ENCODE peak calls at places on chromosomes 16 and 17, in ten cellular contexts. U, Q, R, H, C, G, N, A, P and X are unnamed samples.

GRCh38 chr17:74775409-74776043 is 619 bp downstream of the NAT9 start:
- DNase-seq in R (no peak), U (no peak), G (no peak), P (no peak), Q (no peak), A (no peak), C (no peak), H (no peak), N (no peak), X (no peak)

GRCh38 chr17:20063665-20064648 is 54.8 kb downstream of the SPECC1 start:
- DNase-seq in N (peak; percentile 27), P (peak; percentile 85), H (no peak), R (no peak), Q (peak; percentile 39), G (peak; percentile 39), C (peak; percentile 81), U (peak; percentile 54), A (no peak), X (peak; percentile 89)

GRCh38 chr17:1324201-1324750 is 44.8 kb downstream of the TRARG1 start:
- DNase-seq in C (no peak), R (no peak), Q (no peak), H (no peak), P (no peak), N (no peak), U (no peak), A (no peak), G (no peak), X (no peak)

GRCh38 chr17:75338335-75338734 is 49.1 kb upstream of the SLC25A19 start:
- DNase-seq in N (no peak), R (no peak), A (no peak), G (no peak), U (no peak), P (no peak), C (no peak), Q (no peak), H (no peak), X (no peak)

GRCh38 chr17:49520386-49521087 is 25.4 kb downstream of the NGFR start:
- DNase-seq in U (no peak), A (no peak), H (no peak), Q (no peak), C (no peak), P (peak; percentile 25), N (no peak), G (no peak), R (no peak), X (no peak)

GRCh38 chr16:12392585-12393089 is 411.1 kb downstream of the CPPED1 start:
- DNase-seq in Q (no peak), H (no peak), C (no peak), R (no peak), N (no peak), U (peak; percentile 10), G (no peak), A (no peak), P (no peak), X (no peak)

GRCh38 chr17:1754430-1755112 is 7.3 kb upstream of the SERPINF1 start:
- DNase-seq in C (no peak), U (no peak), G (no peak), A (no peak), H (no peak), N (no peak), R (no peak), Q (no peak), P (no peak), X (no peak)

GRCh38 chr17:11122908-11123307 is 118.1 kb upstream of the SHISA6 start:
- DNase-seq in Q (no peak), G (no peak), U (peak; percentile 33), H (no peak), N (no peak), P (peak; percentile 54), C (no peak), R (no peak), A (no peak), X (peak; percentile 20)

GRCh38 chr17:58811301-58811700 is 55.6 kb downstream of the PPM1E start:
- DNase-seq in G (no peak), N (no peak), C (no peak), A (no peak), Q (no peak), P (no peak), H (no peak), R (no peak), U (no peak), X (no peak)

GRCh38 chr17:73293480-73293911 is 18.3 kb downstream of the CDC42EP4 start:
- DNase-seq in R (no peak), Q (no peak), N (no peak), U (peak; percentile 51), C (no peak), P (peak; percentile 68), H (no peak), A (no peak), G (no peak), X (peak; percentile 76)